ENCODE peak calls at places on chromosomes 3 and 15, in four cellular contexts. E is kidney, K is HCT116, N is PC-3. X is an unnamed sample.

GRCh38 chr15:60392601-60392985 is 5.2 kb downstream of the ANXA2 start:
- DNase-seq in K (peak; percentile 85), N (peak; percentile 82), E (no peak), X (peak; percentile 23)

GRCh38 chr3:13122101-13123055 is 49.1 kb upstream of the IQSEC1 start:
- DNase-seq in E (peak; percentile 33), K (no peak), N (no peak), X (no peak)

GRCh38 chr3:7585052-7585451 is 724.1 kb downstream of the GRM7 start:
- DNase-seq in K (no peak), E (no peak), N (no peak), X (no peak)

GRCh38 chr3:81013360-81013759 is 748.1 kb downstream of the GBE1 start:
- DNase-seq in E (no peak), N (no peak), K (no peak), X (no peak)

GRCh38 chr15:33737687-33738606 is 230.3 kb upstream of the CHRM5 start:
- DNase-seq in K (peak; percentile 16), E (no peak), N (peak; percentile 74), X (peak; percentile 12)

GRCh38 chr15:69127226-69127625 is 33.2 kb upstream of the GLCE start:
- DNase-seq in E (no peak), N (no peak), K (no peak), X (no peak)

GRCh38 chr15:86661580-86661979 is 581.9 kb downstream of the AGBL1 start:
- DNase-seq in K (no peak), E (no peak), N (no peak), X (no peak)

GRCh38 chr3:146581080-146581601 is 24.0 kb downstream of the PLSCR5 start:
- DNase-seq in K (no peak), N (no peak), E (no peak), X (no peak)

GRCh38 chr3:103585809-103586208 is 1151.0 kb downstream of the ZPLD1 start:
- DNase-seq in E (no peak), N (no peak), K (no peak), X (no peak)

GRCh38 chr3:56862352-56863062 is 60.8 kb upstream of the ARHGEF3 start:
- DNase-seq in N (peak; percentile 85), E (no peak), K (no peak), X (no peak)

GRCh38 chr15:39685999-39686613 is 96.5 kb downstream of the FSIP1 start:
- DNase-seq in K (peak; percentile 37), E (no peak), N (peak; percentile 70), X (peak; percentile 31)

GRCh38 chr3:146165370-146165769 is 4.4 kb upstream of the PLOD2 start:
- DNase-seq in N (peak; percentile 94), K (no peak), E (no peak), X (no peak)

GRCh38 chr3:164416491-164417222 is 661.6 kb downstream of the SI start:
- DNase-seq in N (no peak), K (no peak), E (no peak), X (no peak)

DNA sequence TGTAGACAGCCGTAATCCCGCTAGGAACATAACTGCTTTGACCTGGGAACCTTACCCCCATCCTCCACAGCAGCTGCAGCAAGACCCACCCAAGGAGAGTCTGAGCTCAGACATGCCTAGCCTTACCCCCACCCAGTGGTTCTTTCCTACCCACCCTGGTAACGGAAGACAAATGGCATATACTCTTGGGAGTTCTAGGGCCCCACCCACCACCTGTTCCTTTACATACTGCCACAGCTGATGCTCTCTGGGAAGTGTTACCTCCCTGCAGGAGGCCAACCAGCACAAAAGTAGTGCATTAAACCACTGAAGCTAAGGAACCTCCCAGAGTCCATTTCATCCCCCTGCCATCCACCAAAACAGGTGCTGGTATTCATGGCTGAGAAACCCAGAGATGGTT is 50.6 kb upstream of the AZI2 start:
- DNase-seq in N (no peak), K (no peak), E (no peak), X (no peak)
- H3K4me1 ChIP-seq in N (no peaks in the 10 kb centered on the region), K (no peaks in the 10 kb centered on the region), E (no peaks in the 10 kb centered on the region), X (no peaks in the 10 kb centered on the region)

GRCh38 chr3:196948442-196949365 is 6.4 kb upstream of the NCBP2 start:
- DNase-seq in K (no peak), E (no peak), N (no peak), X (no peak)
- TF ChIP-seq CTCF in K (no peak), E (no peak), N (no peak), X (no peak)

GRCh38 chr3:77248420-77248819 is 208.5 kb downstream of the ROBO2 start:
- DNase-seq in K (no peak), N (no peak), E (no peak), X (no peak)
- H3K4me1 ChIP-seq in K (no peaks in the 10 kb centered on the region), N (no peaks in the 10 kb centered on the region), E (no peaks in the 10 kb centered on the region), X (no peaks in the 10 kb centered on the region)

DNA sequence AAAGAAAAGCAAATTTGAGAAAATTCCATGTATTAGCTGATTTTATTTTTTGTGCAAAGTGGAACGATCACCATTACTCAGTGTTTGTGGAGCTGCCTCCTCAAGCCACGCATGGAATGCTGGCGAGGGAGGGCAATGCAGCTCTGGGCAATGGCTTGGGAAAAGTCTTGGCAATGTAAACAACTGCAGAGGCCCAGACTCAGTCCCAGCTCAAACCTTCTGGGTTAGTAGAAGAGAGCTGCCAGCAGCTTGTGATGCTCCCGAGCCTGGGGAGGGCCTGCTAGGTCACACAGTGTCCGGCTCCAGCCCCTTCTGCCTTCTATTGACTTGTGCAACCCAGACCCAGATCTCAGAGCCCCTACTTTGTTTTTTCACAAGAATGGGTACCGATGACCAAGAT is 4.3 kb downstream of the EPHB1 start:
- DNase-seq in K (no peak), N (peak; percentile 1), E (no peak), X (no peak)
- TF ChIP-seq CTCF in K (no peak), N (no peak), E (no peak), X (no peak)

GRCh38 chr3:138009476-138010272 is at the start of gene CLDN18:
- DNase-seq in K (no peak), E (no peak), N (no peak), X (no peak)

GRCh38 chr3:138011722-138012121 is 1.8 kb downstream of the CLDN18 start:
- DNase-seq in E (no peak), N (no peak), K (no peak), X (no peak)

GRCh38 chr3:138010273-138010590 is 267 bp downstream of the CLDN18 start:
- DNase-seq in N (no peak), K (no peak), E (no peak), X (no peak)

GRCh38 chr3:138016065-138016464 is 6.1 kb downstream of the CLDN18 start:
- DNase-seq in E (no peak), N (no peak), K (no peak), X (no peak)

DNA sequence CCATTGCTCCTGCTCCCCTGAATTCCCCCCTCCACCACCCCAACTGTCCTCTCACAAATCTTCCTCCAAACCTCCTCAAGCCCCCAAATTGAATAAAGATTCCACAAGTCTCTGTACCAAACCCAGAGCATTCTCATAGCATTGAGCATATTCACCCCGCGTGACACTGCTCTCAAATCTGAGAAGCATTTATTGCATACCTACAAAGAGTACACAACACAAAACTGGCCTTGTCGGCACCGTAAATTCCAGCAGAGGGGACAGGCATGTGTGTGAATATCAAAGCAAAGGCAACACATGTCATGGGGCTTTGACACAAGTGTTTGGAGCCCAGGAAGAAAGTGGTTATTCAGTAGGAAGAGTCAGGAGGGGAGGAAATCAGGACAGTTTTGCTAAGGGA is 2.6 kb downstream of the CLDN18 start:
- DNase-seq in E (no peak), N (no peak), K (no peak), X (no peak)
- H3K4me1 ChIP-seq in E (no peaks in the 10 kb centered on the region), N (no peaks in the 10 kb centered on the region), K (no peaks in the 10 kb centered on the region), X (no peaks in the 10 kb centered on the region)

GRCh38 chr3:143757691-143758090 is 90.6 kb downstream of the SLC9A9 start:
- DNase-seq in N (no peak), E (no peak), K (no peak), X (no peak)

GRCh38 chr3:143769663-143770062 is 78.6 kb downstream of the SLC9A9 start:
- DNase-seq in E (no peak), N (no peak), K (no peak), X (no peak)

GRCh38 chr3:143764840-143765239 is 83.4 kb downstream of the SLC9A9 start:
- DNase-seq in N (no peak), E (no peak), K (no peak), X (no peak)

GRCh38 chr3:143763568-143764162 is 84.6 kb downstream of the SLC9A9 start:
- DNase-seq in K (no peak), N (peak; percentile 14), E (no peak), X (no peak)
- TF ChIP-seq CTCF in K (peak; percentile 54), N (peak; percentile 63), E (no peak), X (no peak)

DNA sequence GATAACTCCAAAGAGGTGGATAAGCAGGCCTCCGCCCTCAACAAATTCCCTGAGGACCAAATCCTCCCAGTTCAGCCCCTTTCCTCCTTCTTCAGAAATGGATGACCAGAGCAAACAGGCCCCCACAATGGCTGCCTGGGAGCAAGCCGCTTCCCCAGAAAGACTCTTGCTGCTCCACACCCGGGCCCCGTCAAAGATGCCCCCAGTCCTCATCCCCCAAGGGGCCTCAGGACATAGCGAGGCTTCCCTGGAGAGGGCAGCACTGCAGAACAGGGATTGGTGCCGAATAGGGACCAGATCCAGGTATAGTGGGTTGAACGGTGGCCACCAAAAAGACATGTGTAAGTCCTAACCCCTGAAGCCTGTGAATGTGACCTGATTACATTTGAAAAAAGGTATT is 502.3 kb downstream of the SHQ1 start:
- DNase-seq in N (no peak), E (no peak), K (no peak), X (no peak)
- H3K4me1 ChIP-seq in N (peaks cover 12% of the 10 kb centered on the region), E (no peaks in the 10 kb centered on the region), K (peaks cover 19% of the 10 kb centered on the region), X (peaks cover 3% of the 10 kb centered on the region)

GRCh38 chr15:65286704-65287514 is at the start of gene PARP16:
- DNase-seq in E (peak; percentile 97), K (peak; percentile 73), N (peak; percentile 81), X (peak; percentile 95)
- TF ChIP-seq CTCF in E (peak; percentile 75), K (no peak), N (no peak), X (peak; percentile 37)

X was measured in transverse colon.